ENCODE peak calls at places on chromosome 12, in eight cellular contexts. One of them, this sample, is unnamed.

GRCh38 chr12:77925536-77926108 is 94.9 kb downstream of the NAV3 start:
- DNase-seq in mucosa of gallbladder: peak; percentile 79
- DNase-seq in lower leg skin: peak; percentile 47
- DNase-seq in astrocyte of the hippocampus: peak; percentile 97
- DNase-seq in progenitor cell of endocrine pancreas: peak; percentile 39
- DNase-seq in Caki2: peak; percentile 87
- DNase-seq in H4: peak; percentile 99
- DNase-seq in substantia nigra: peak; percentile 66
- DNase-seq in this sample: peak; percentile 95

GRCh38 chr12:53123578-53124351 is 20.5 kb downstream of the SOAT2 start:
- DNase-seq in substantia nigra: no peak
- DNase-seq in H4: no peak
- DNase-seq in progenitor cell of endocrine pancreas: no peak
- DNase-seq in astrocyte of the hippocampus: peak; percentile 19
- DNase-seq in Caki2: no peak
- DNase-seq in mucosa of gallbladder: no peak
- DNase-seq in lower leg skin: no peak
- DNase-seq in this sample: peak; percentile 34

GRCh38 chr12:47281667-47282171 is 202.0 kb upstream of the AMIGO2 start:
- DNase-seq in astrocyte of the hippocampus: no peak
- DNase-seq in H4: no peak
- DNase-seq in Caki2: no peak
- DNase-seq in lower leg skin: no peak
- DNase-seq in substantia nigra: no peak
- DNase-seq in progenitor cell of endocrine pancreas: no peak
- DNase-seq in mucosa of gallbladder: no peak
- DNase-seq in this sample: no peak

GRCh38 chr12:110543252-110543959 is 39.7 kb downstream of the PPTC7 start:
- DNase-seq in progenitor cell of endocrine pancreas: no peak
- DNase-seq in astrocyte of the hippocampus: peak; percentile 96
- DNase-seq in Caki2: peak; percentile 74
- DNase-seq in H4: peak; percentile 82
- DNase-seq in mucosa of gallbladder: peak; percentile 81
- DNase-seq in lower leg skin: peak; percentile 97
- DNase-seq in substantia nigra: peak; percentile 57
- DNase-seq in this sample: peak; percentile 90

GRCh38 chr12:53004582-53004981 is 1.7 kb upstream of the EIF4B start:
- DNase-seq in lower leg skin: no peak
- DNase-seq in progenitor cell of endocrine pancreas: no peak
- DNase-seq in mucosa of gallbladder: no peak
- DNase-seq in substantia nigra: no peak
- DNase-seq in astrocyte of the hippocampus: no peak
- DNase-seq in H4: no peak
- DNase-seq in Caki2: peak; percentile 37
- DNase-seq in this sample: no peak

GRCh38 chr12:94289551-94290312 is 141.4 kb downstream of the PLXNC1 start:
- DNase-seq in mucosa of gallbladder: no peak
- DNase-seq in progenitor cell of endocrine pancreas: no peak
- DNase-seq in astrocyte of the hippocampus: peak; percentile 47
- DNase-seq in substantia nigra: no peak
- DNase-seq in H4: no peak
- DNase-seq in lower leg skin: no peak
- DNase-seq in Caki2: no peak
- DNase-seq in this sample: peak; percentile 15

GRCh38 chr12:117967512-117967911 is 1.3 kb downstream of the KSR2 start:
- DNase-seq in H4: no peak
- DNase-seq in Caki2: no peak
- DNase-seq in astrocyte of the hippocampus: no peak
- DNase-seq in progenitor cell of endocrine pancreas: no peak
- DNase-seq in substantia nigra: no peak
- DNase-seq in mucosa of gallbladder: no peak
- DNase-seq in lower leg skin: no peak
- DNase-seq in this sample: no peak

GRCh38 chr12:130704606-130705005 is 11.5 kb downstream of the RIMBP2 start:
- DNase-seq in progenitor cell of endocrine pancreas: no peak
- DNase-seq in H4: no peak
- DNase-seq in lower leg skin: no peak
- DNase-seq in Caki2: no peak
- DNase-seq in mucosa of gallbladder: no peak
- DNase-seq in astrocyte of the hippocampus: no peak
- DNase-seq in substantia nigra: no peak
- DNase-seq in this sample: no peak

GRCh38 chr12:94359761-94360160 is 99.9 kb downstream of the CEP83 start:
- DNase-seq in Caki2: no peak
- DNase-seq in lower leg skin: no peak
- DNase-seq in progenitor cell of endocrine pancreas: no peak
- DNase-seq in substantia nigra: no peak
- DNase-seq in H4: no peak
- DNase-seq in mucosa of gallbladder: no peak
- DNase-seq in astrocyte of the hippocampus: no peak
- DNase-seq in this sample: no peak

GRCh38 chr12:79834712-79835376 is 100.1 kb downstream of the PPP1R12A start:
- DNase-seq in Caki2: no peak
- DNase-seq in astrocyte of the hippocampus: no peak
- DNase-seq in H4: no peak
- DNase-seq in substantia nigra: no peak
- DNase-seq in mucosa of gallbladder: no peak
- DNase-seq in progenitor cell of endocrine pancreas: no peak
- DNase-seq in lower leg skin: no peak
- DNase-seq in this sample: peak; percentile 38

GRCh38 chr12:93174473-93174872 is 203.3 kb upstream of the NUDT4 start:
- DNase-seq in Caki2: no peak
- DNase-seq in mucosa of gallbladder: no peak
- DNase-seq in astrocyte of the hippocampus: no peak
- DNase-seq in lower leg skin: no peak
- DNase-seq in substantia nigra: no peak
- DNase-seq in H4: no peak
- DNase-seq in progenitor cell of endocrine pancreas: no peak
- DNase-seq in this sample: no peak